ENCODE peak calls at places on chromosomes 11 and 22, in five cellular contexts. J is HepG2, C is SK-N-SH, U is K562, R is GM12878. Z is an unnamed sample. For H3K27me3, the result is how much of the 10 kb centered on the place peaks cover.

GRCh38 chr11:19316434-19316833 is 75.7 kb upstream of the E2F8 start:
- DNase-seq in R (no peak), U (no peak), J (no peak), C (no peak), Z (no peak)

GRCh38 chr22:46538816-46539163 is 1.4 kb upstream of the CELSR1 start:
- DNase-seq in J (no peak), C (no peak), U (peak), R (no peak), Z (no peak)

GRCh38 chr11:21931436-21932101 is 261.3 kb upstream of the ANO5 start:
- DNase-seq in U (no peak), R (no peak), C (no peak), J (no peak), Z (no peak)

GRCh38 chr11:95229199-95230053 is 1.6 kb downstream of the SESN3 start:
- DNase-seq in R (no peak), C (peak), J (no peak), U (no peak), Z (no peak)

GRCh38 chr11:65903068-65903481 is 2.9 kb upstream of the FOSL1 start:
- DNase-seq in J (peak), U (peak), R (no peak), C (no peak), Z (no peak)

GRCh38 chr11:12693485-12694181 is 19.4 kb downstream of the TEAD1 start:
- DNase-seq in U (peak), C (peak), R (no peak), J (peak), Z (no peak)

GRCh38 chr11:130427581-130428211 is 713 bp downstream of the ADAMTS8 start:
- DNase-seq in U (no peak), C (peak), R (no peak), J (no peak), Z (no peak)

GRCh38 chr11:5705688-5706087 is 16.1 kb downstream of the TRIM22 start:
- DNase-seq in U (no peak), C (no peak), J (no peak), R (no peak), Z (no peak)

GRCh38 chr22:34055525-34056200 is 135.4 kb upstream of the LARGE1 start:
- DNase-seq in R (no peak), U (peak), C (peak), J (peak), Z (peak)

DNA sequence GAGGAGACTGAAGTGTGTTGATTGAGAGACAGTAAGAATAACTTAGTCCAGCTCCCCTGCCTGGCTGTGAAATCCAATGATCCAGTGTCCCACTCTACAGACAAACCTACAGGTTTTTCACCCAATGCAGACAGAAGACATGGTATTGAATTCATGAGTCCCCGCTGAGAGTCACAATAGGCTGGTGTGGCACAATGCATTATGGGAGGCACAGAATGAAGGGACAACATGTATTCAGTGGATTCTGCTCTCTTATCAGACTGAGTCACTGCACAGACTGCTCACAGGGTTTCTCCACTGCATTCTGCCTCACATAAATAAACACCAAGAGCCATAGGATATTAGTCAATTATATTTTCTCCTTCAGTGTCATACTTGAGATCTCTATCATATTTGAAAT is 55.2 kb upstream of the TOP3B start:
- DNase-seq in J (peak), R (no peak), C (no peak), U (peak), Z (no peak)
- TF ChIP-seq REST in J (no peak), R (no peak), C (no peak), U (no peak), Z (no peak)

GRCh38 chr11:74022541-74022940 is 13.7 kb upstream of the UCP3 start:
- DNase-seq in U (no peak), R (no peak), C (no peak), J (no peak), Z (no peak)
- H3K27me3 ChIP-seq in U (under half), R (under half), C (under half), J (under half), Z (under half)

GRCh38 chr11:62707277-62707771 is at the start of the genes BSCL2 and GNG3:
- DNase-seq in C (peak), J (no peak), U (peak), R (no peak), Z (no peak)

GRCh38 chr11:62710001-62710345 is 2.5 kb downstream of the GNG3 start:
- DNase-seq in U (no peak), C (no peak), J (no peak), R (no peak), Z (no peak)

GRCh38 chr11:62706841-62707240 is 383 bp downstream of the BSCL2 start:
- DNase-seq in J (no peak), R (no peak), C (no peak), U (no peak), Z (no peak)

GRCh38 chr11:62709262-62710000 is 2.0 kb downstream of the GNG3 start:
- DNase-seq in R (peak), J (no peak), U (peak), C (peak), Z (peak)

DNA sequence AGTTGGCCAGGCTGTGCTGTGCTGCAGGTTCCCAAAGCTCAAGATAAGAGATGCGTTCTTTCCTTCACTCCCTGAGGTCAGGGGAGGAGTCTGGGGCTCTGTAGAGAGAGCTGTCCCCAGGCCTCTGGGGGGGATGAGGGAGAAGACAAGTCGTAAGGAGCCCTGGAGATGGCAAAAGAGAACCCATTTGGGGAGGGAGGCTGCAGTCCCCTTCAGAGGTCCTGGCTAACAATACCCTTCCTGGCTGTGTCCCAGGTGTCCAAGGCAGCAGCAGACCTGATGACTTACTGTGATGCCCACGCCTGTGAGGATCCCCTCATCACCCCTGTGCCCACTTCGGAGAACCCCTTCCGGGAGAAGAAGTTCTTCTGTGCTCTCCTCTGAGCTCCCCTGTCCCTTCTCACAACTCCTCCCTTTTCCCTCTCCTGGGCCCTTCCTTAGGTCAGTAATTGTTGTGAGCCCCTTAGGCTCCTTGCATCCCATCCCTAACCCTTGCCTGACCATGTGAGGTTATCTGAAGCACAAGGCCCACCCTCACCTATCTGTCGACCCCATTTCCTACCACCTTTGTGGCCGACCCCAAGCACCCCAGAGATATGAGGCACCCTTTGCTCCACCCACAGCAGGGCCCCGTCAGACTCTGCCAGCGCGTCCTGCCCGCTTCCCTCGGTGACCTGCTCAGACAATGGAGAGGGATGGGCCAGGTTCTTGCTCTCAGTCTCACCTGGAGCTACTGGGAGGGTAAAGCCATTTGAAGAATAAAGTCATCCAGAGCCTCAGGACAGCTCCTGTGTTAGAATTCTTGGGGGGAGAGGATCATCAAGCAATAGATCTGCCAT is 1.2 kb downstream of the GNG3 start:
- DNase-seq in J (no peak), R (no peak), U (peak), C (no peak), Z (no peak)
- TF ChIP-seq GABPA in J (no peak), R (no peak), U (no peak), C (no peak), Z (no peak)

GRCh38 chr11:119460582-119460981 is 37.6 kb upstream of the THY1 start:
- DNase-seq in R (no peak), J (no peak), U (no peak), C (no peak), Z (no peak)

GRCh38 chr11:119459293-119459976 is 36.5 kb upstream of the THY1 start:
- DNase-seq in U (no peak), C (peak), J (no peak), R (no peak), Z (no peak)

GRCh38 chr11:119461250-119461963 is 38.4 kb upstream of the THY1 start:
- DNase-seq in J (no peak), R (no peak), U (no peak), C (no peak), Z (no peak)

DNA sequence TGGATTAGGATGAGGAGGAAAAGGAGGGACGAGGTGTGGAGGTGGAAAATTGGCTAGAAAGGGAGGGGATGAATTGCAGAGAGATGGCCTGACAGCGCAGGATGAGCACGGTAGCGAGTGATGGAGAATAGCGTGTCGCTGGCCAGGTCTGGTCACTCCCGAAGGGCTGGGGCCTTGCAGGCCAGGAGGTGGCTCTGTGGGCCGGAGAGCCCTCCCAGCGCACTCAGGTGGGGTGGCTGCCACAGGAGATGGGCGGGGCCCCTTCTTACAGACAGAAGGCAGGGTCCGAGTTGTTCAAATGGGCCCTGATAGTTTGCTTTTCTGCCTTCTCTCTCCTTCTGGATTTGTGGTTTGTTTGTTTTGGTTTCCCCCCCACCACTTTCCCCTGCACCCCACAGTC is 37.2 kb upstream of the THY1 start:
- DNase-seq in C (no peak), U (no peak), R (no peak), J (no peak), Z (no peak)
- TF ChIP-seq REST in C (no peak), U (no peak), R (no peak), J (no peak), Z (no peak)

GRCh38 chr11:31821235-31821764 is 10.2 kb upstream of the PAX6 start:
- DNase-seq in R (no peak), C (no peak), U (no peak), J (no peak), Z (no peak)

GRCh38 chr11:31820438-31820818 is 9.3 kb upstream of the PAX6 start:
- DNase-seq in J (no peak), U (no peak), R (no peak), C (peak), Z (peak)

GRCh38 chr11:31823372-31824371 is 12.6 kb upstream of the PAX6 start:
- DNase-seq in U (no peak), J (no peak), R (no peak), C (peak), Z (no peak)

GRCh38 chr11:31822604-31823371 is 11.7 kb upstream of the PAX6 start:
- DNase-seq in R (no peak), U (no peak), J (no peak), C (peak), Z (no peak)

GRCh38 chr11:31821779-31822574 is 10.9 kb upstream of the PAX6 start:
- DNase-seq in C (peak), J (no peak), R (no peak), U (no peak), Z (no peak)
- H3K27me3 ChIP-seq in C (half or more), J (under half), R (under half), U (half or more), Z (half or more)

GRCh38 chr11:118435233-118435892 is 929 bp upstream of the KMT2A start:
- DNase-seq in C (peak), U (peak), R (no peak), J (peak), Z (no peak)
- TF ChIP-seq GABPA in C (peak), U (no peak), R (no peak), J (no peak), Z (no peak)

GRCh38 chr22:38038426-38038825 is 18.8 kb upstream of the PICK1 start:
- DNase-seq in R (no peak), U (no peak), C (peak), J (no peak), Z (no peak)

GRCh38 chr22:38043151-38044039 is 13.8 kb upstream of the PICK1 start:
- DNase-seq in C (no peak), J (no peak), R (no peak), U (peak), Z (no peak)

GRCh38 chr22:38038890-38039812 is 18.1 kb upstream of the PICK1 start:
- DNase-seq in J (no peak), C (no peak), U (no peak), R (no peak), Z (no peak)

GRCh38 chr22:38041760-38042584 is 15.2 kb upstream of the PICK1 start:
- DNase-seq in J (no peak), C (no peak), U (no peak), R (no peak), Z (peak)

DNA sequence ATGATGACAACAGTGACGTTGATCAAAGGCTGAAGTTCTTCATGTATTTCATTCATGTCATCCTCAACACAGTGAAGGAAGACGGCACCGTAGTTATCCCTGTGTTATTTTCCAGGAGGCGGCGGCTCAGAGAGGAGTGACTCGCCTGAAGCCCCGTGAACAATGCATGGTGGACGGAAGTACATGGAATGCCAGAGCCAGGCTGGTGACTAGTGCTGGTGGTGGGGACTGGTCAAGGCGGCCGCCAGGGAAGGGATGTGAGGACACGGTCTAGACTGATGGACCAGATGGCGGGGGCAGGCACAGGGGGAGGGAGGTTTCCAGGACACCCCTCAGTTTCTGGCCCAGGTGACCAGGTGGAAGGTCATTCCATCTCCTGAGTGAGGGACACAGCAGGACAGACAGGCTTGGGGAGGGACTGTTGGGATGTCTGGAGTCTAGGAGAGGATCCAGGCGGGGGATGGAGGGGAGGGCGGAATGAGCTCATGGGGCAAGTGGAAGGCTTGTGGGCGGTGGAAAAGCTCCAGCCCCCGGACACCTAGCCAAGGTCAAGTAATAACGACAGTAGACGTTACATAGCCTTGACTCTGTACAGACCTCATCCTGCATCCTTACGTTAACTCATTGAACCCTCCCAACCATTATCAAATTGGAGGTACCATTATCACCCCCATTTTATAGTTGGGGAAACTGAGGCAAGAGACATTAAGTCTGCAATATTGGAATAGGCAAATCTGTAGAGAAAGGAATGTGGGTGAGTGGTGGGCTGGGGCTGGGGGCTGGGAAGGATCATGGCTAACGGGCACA is 16.0 kb upstream of the PICK1 start:
- DNase-seq in C (no peak), R (no peak), J (no peak), U (no peak), Z (no peak)
- TF ChIP-seq REST in C (no peak), R (no peak), J (no peak), U (no peak), Z (no peak)

DNA sequence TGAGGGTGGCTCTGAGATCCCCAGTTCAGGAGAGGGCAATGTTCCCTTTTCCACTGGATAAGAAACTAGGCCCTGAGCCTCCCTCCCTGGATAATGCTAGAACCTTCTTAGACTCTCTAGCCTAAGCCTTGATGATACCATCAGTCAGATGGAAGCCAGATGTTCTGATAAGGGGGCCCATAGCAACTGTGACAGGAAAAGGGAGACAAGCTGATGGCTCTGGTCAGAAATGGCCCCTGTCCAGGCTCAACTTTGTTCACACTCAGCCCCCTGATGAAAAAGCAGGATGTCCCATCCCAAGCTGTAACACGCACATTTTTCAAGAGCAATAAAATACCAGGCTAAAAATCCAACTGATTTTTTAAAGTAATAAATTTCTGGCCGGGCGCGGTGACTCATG is 7.2 kb upstream of the OAF start:
- DNase-seq in C (no peak), R (no peak), J (no peak), U (no peak), Z (no peak)
- H3K27me3 ChIP-seq in C (under half), R (under half), J (under half), U (under half), Z (under half)